ENCODE peak calls at places on chromosomes 12 and 14, in seven cellular contexts. X is H9, B is neuronal stem cell, W is mesendoderm, N is IMR-90, R is mesenchymal stem cell, M is H1. T is an unnamed sample.
A peak's percentile ranks its signal among the peaks of the same experiment; 100 is the strongest.

GRCh38 chr12:27331927-27332324 is 710 bp upstream of the BMAL2 start:
- DNase-seq in X (no peak), B (no peak), W (no peak), N (no peak), R (no peak), M (no peak), T (peak; percentile 5)

GRCh38 chr12:55637467-55637866 is 775 bp downstream of the OR10P1 start:
- DNase-seq in X (no peak), B (no peak), W (no peak), N (no peak), R (no peak), M (no peak), T (no peak)

GRCh38 chr14:39563361-39563760 is 131.1 kb upstream of the FBXO33 start:
- DNase-seq in X (no peak), B (no peak), W (no peak), N (no peak), R (no peak), M (no peak), T (no peak)

GRCh38 chr12:99745106-99745505 is 97.6 kb downstream of the GARIN6 start:
- DNase-seq in X (no peak), B (no peak), W (no peak), N (no peak), R (no peak), M (no peak), T (no peak)

GRCh38 chr12:67649165-67650126 is 901 bp downstream of the DYRK2 start:
- DNase-seq in X (no peak), B (no peak), W (peak; percentile 29), N (no peak), R (no peak), M (no peak), T (no peak)

GRCh38 chr12:121787063-121787774 is 6.3 kb downstream of the RHOF start:
- DNase-seq in X (no peak), B (no peak), W (no peak), N (no peak), R (no peak), M (no peak), T (no peak)

GRCh38 chr12:91926810-91927209 is 218.8 kb downstream of the BTG1 start:
- DNase-seq in X (no peak), B (no peak), W (peak; percentile 4), N (peak; percentile 90), R (peak; percentile 92), M (no peak), T (peak; percentile 17)

GRCh38 chr14:92532490-92533163 is 19.0 kb downstream of the RIN3 start:
- DNase-seq in X (no peak), B (no peak), W (no peak), N (no peak), R (no peak), M (no peak), T (no peak)

GRCh38 chr12:8156845-8157244 is at the start of gene ZNF705A:
- DNase-seq in X (no peak), B (no peak), W (peak; percentile 10), N (peak; percentile 87), R (peak; percentile 73), M (no peak), T (no peak)

GRCh38 chr12:56591961-56592360 is 38.2 kb downstream of the BAZ2A start:
- DNase-seq in X (no peak), B (no peak), W (no peak), N (peak; percentile 26), R (no peak), M (no peak), T (no peak)

GRCh38 chr14:77638738-77639137 is 22.3 kb upstream of the SPTLC2 start:
- DNase-seq in X (no peak), B (no peak), W (no peak), N (peak; percentile 97), R (peak; percentile 81), M (no peak), T (peak; percentile 96)

GRCh38 chr14:75418779-75419768 is 8.7 kb upstream of the JDP2 start:
- DNase-seq in X (peak; percentile 92), B (peak; percentile 33), W (peak; percentile 97), N (no peak), R (no peak), M (peak; percentile 79), T (no peak)

GRCh38 chr12:30746190-30746589 is 8.6 kb downstream of the CAPRIN2 start:
- DNase-seq in X (no peak), B (no peak), W (no peak), N (no peak), R (no peak), M (no peak), T (no peak)

GRCh38 chr14:28759056-28759657 is 7.4 kb upstream of the FOXG1 start:
- DNase-seq in X (peak; percentile 48), B (no peak), W (peak; percentile 84), N (no peak), R (no peak), M (no peak), T (no peak)

GRCh38 chr12:76530531-76530930 is 29.0 kb downstream of the OSBPL8 start:
- DNase-seq in X (no peak), B (no peak), W (peak; percentile 53), N (no peak), R (no peak), M (no peak), T (no peak)

GRCh38 chr12:52521175-52521574 is 981 bp upstream of the KRT5 start:
- DNase-seq in X (peak; percentile 29), B (no peak), W (peak; percentile 70), N (no peak), R (no peak), M (no peak), T (peak; percentile 72)

GRCh38 chr12:3727877-3728632 is 24.9 kb downstream of the CRACR2A start:
- DNase-seq in X (no peak), B (no peak), W (peak; percentile 44), N (peak; percentile 33), R (peak; percentile 89), M (no peak), T (no peak)

GRCh38 chr12:121719926-121720414 is 7.4 kb downstream of the TMEM120B start:
- DNase-seq in X (no peak), B (no peak), W (peak; percentile 74), N (peak; percentile 93), R (peak; percentile 96), M (no peak), T (peak; percentile 66)

GRCh38 chr12:113135178-113136127 is at the start of gene RASAL1:
- DNase-seq in X (peak; percentile 97), B (no peak), W (peak; percentile 86), N (no peak), R (no peak), M (peak; percentile 70), T (no peak)

GRCh38 chr14:94921870-94922585 is 152.1 kb upstream of the GSC start:
- DNase-seq in X (no peak), B (no peak), W (no peak), N (no peak), R (no peak), M (no peak), T (no peak)

GRCh38 chr14:72892103-72892878 is 1.6 kb downstream of the DPF3 start:
- DNase-seq in X (peak; percentile 43), B (no peak), W (peak; percentile 45), N (peak; percentile 43), R (peak; percentile 48), M (no peak), T (peak; percentile 31)

DNA sequence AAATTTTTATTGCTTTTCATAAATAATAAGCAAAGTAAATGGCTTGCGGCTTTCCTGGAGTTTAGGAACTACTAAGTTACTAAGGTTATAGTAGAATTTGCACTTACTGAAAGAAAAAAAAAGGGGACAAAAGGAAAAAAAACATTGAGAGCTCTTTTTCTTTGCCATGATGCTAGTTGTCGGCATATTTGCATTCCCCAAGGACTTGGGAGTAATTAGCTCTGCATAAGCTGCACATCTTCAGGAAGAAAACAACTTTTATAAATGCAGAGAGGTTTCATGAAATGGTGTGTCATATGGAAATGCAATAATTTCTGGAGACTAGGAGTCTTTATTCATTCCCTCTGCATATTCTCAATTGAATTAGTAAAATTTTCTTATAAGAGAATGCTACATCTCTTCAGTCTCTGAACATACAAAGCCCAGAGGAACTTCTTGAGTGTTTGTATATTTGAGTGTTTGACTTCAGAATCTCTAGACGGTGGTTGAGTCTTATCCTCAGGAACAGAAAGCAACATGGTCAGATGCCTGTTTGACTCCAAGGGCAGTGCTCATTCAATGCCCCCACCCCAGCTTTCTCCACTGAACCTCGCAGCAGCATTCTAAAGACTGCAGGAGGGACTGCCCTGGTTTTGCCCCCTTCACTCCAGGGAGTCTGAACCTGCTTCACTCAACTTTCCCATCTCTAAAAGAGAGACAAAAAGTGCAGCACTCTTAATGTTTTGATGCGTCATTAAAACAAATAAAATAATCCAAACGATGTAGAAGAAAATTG is 158.9 kb upstream of the EEA1 start:
- DNase-seq in X (no peak), B (no peak), W (no peak), N (no peak), R (peak; percentile 19), M (no peak), T (no peak)
- H3K27ac ChIP-seq in X (no peak overlapping the region), B (no peak overlapping the region), W (peak overlapping the region; percentile 49), N (no peak overlapping the region), R (no peak overlapping the region), M (no peak overlapping the region), T (no peak overlapping the region)

GRCh38 chr14:68948686-68949085 is 30.4 kb downstream of the ACTN1 start:
- DNase-seq in X (no peak), B (no peak), W (no peak), N (no peak), R (peak; percentile 45), M (no peak), T (no peak)
- H3K4ac ChIP-seq in X (no peak overlapping the region), B (no peak overlapping the region), W (no peak overlapping the region), N (peak overlapping the region; percentile 37), R (peak overlapping the region; percentile 14), M (no peak overlapping the region), T (peak overlapping the region; percentile 98)

DNA sequence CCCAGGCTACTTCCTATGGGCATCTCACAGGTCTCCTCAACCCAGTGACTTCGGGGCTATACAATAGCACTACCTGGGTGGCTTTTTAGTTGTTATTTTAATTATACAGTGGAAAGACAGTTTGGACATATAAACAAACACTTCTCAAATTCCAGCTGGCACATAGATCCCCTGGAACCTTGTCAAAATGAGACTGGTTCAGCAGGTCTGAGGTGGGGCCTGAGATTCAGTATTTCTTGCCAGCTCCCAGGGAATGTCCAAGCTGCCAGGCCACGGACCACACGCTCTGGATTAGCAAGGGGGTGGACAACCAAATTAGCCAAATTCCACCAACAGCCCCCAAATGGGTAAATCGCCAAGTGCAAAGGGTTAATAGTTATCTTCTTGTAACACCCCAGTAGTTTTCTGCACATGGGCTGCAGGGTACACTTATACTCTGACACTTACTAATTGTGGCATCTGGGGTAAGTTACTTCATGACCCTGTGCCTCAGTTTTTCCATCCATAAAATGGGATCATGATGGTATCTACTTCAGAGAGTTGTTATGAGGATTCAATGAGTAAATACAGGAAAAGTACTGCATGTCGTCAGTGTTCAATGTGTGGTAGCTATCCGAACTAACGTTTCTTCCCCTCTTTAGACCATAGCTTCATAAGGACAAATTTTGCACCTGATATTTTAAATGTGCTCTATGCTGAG is 789.4 kb upstream of the TBX3 start:
- DNase-seq in X (no peak), B (no peak), W (no peak), N (no peak), R (no peak), M (no peak), T (no peak)
- H3K27ac ChIP-seq in X (no peak overlapping the region), B (no peak overlapping the region), W (no peak overlapping the region), N (no peak overlapping the region), R (no peak overlapping the region), M (no peak overlapping the region), T (no peak overlapping the region)

DNA sequence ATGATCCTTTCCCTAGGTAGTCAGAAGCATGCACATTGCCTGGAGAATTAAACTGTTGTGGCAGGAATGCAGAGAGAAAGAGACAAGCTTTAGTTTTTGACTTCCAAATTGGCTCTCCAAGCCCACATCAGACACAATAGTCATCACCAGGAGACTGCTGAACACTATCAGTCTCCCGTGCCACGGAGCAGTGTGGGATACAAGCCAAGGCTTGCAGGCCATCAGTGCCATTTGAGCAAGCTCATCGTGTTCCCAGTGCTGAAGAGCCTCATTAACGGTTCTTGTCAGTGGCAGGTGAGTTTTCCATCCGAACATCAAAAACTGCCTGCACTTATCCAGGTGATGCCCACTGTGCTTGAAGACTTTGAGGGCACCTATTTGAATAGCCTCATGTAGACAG is 410.8 kb downstream of the NAV3 start:
- DNase-seq in X (no peak), B (no peak), W (no peak), N (no peak), R (no peak), M (no peak), T (no peak)
- H3K4ac ChIP-seq in X (no peak overlapping the region), B (no peak overlapping the region), W (no peak overlapping the region), N (no peak overlapping the region), R (no peak overlapping the region), M (no peak overlapping the region), T (no peak overlapping the region)

T was measured in trophoblast cell.